ENCODE peak calls at places on chromosomes 16 and 17, in ten cellular contexts. One of them, this sample, is unnamed.

GRCh38 chr17:80296221-80296620 is 35.6 kb downstream of the RNF213 start:
- DNase-seq in body of pancreas: no peak
- DNase-seq in A549: no peak
- DNase-seq in HCT116: no peak
- DNase-seq in testis: peak; percentile 77
- DNase-seq in gastrocnemius medialis: no peak
- DNase-seq in H54: no peak
- DNase-seq in breast epithelium: no peak
- DNase-seq in sigmoid colon: no peak
- DNase-seq in uterus: no peak
- DNase-seq in this sample: no peak

GRCh38 chr17:41082565-41083136 is 1.3 kb upstream of the KRTAP4-7 start:
- DNase-seq in body of pancreas: no peak
- DNase-seq in A549: peak; percentile 29
- DNase-seq in HCT116: no peak
- DNase-seq in testis: no peak
- DNase-seq in gastrocnemius medialis: no peak
- DNase-seq in H54: no peak
- DNase-seq in breast epithelium: no peak
- DNase-seq in sigmoid colon: no peak
- DNase-seq in uterus: no peak
- DNase-seq in this sample: no peak

GRCh38 chr17:43671075-43671692 is 9.5 kb upstream of the MEOX1 start:
- DNase-seq in body of pancreas: peak; percentile 48
- DNase-seq in A549: no peak
- DNase-seq in HCT116: no peak
- DNase-seq in testis: no peak
- DNase-seq in gastrocnemius medialis: no peak
- DNase-seq in H54: no peak
- DNase-seq in breast epithelium: no peak
- DNase-seq in sigmoid colon: no peak
- DNase-seq in uterus: peak; percentile 48
- DNase-seq in this sample: no peak

GRCh38 chr16:80743273-80743672 is 61.1 kb downstream of the CDYL2 start:
- DNase-seq in body of pancreas: no peak
- DNase-seq in A549: no peak
- DNase-seq in HCT116: no peak
- DNase-seq in testis: no peak
- DNase-seq in gastrocnemius medialis: no peak
- DNase-seq in H54: no peak
- DNase-seq in breast epithelium: no peak
- DNase-seq in sigmoid colon: no peak
- DNase-seq in uterus: no peak
- DNase-seq in this sample: no peak

GRCh38 chr16:87186876-87187533 is 130.2 kb downstream of the C16orf95 start:
- DNase-seq in body of pancreas: no peak
- DNase-seq in A549: no peak
- DNase-seq in HCT116: no peak
- DNase-seq in testis: no peak
- DNase-seq in gastrocnemius medialis: no peak
- DNase-seq in H54: no peak
- DNase-seq in breast epithelium: no peak
- DNase-seq in sigmoid colon: no peak
- DNase-seq in uterus: no peak
- DNase-seq in this sample: no peak

GRCh38 chr16:59259074-59259963 is 525.2 kb upstream of the GOT2 start:
- DNase-seq in body of pancreas: no peak
- DNase-seq in A549: no peak
- DNase-seq in HCT116: no peak
- DNase-seq in testis: no peak
- DNase-seq in gastrocnemius medialis: no peak
- DNase-seq in H54: no peak
- DNase-seq in breast epithelium: no peak
- DNase-seq in sigmoid colon: no peak
- DNase-seq in uterus: no peak
- DNase-seq in this sample: no peak

GRCh38 chr16:24085665-24086064 is 170.5 kb upstream of the CACNG3 start:
- DNase-seq in body of pancreas: no peak
- DNase-seq in A549: no peak
- DNase-seq in HCT116: no peak
- DNase-seq in testis: no peak
- DNase-seq in gastrocnemius medialis: no peak
- DNase-seq in H54: no peak
- DNase-seq in breast epithelium: no peak
- DNase-seq in sigmoid colon: no peak
- DNase-seq in uterus: no peak
- DNase-seq in this sample: no peak

GRCh38 chr16:2003827-2004641 is 5.6 kb downstream of the ZNF598 start:
- DNase-seq in body of pancreas: peak; percentile 97
- DNase-seq in A549: peak; percentile 95
- DNase-seq in HCT116: peak; percentile 87
- DNase-seq in testis: peak; percentile 92
- DNase-seq in gastrocnemius medialis: peak; percentile 92
- DNase-seq in H54: peak; percentile 94
- DNase-seq in breast epithelium: peak; percentile 89
- DNase-seq in sigmoid colon: peak; percentile 93
- DNase-seq in uterus: peak; percentile 77
- DNase-seq in this sample: peak; percentile 94

GRCh38 chr17:60065867-60066266 is 12.9 kb downstream of the HEATR6 start:
- DNase-seq in body of pancreas: no peak
- DNase-seq in A549: no peak
- DNase-seq in HCT116: no peak
- DNase-seq in testis: no peak
- DNase-seq in gastrocnemius medialis: no peak
- DNase-seq in H54: no peak
- DNase-seq in breast epithelium: no peak
- DNase-seq in sigmoid colon: no peak
- DNase-seq in uterus: no peak
- DNase-seq in this sample: no peak

GRCh38 chr16:83744521-83744981 is 63.2 kb upstream of the HSBP1 start:
- DNase-seq in body of pancreas: no peak
- DNase-seq in A549: no peak
- DNase-seq in HCT116: no peak
- DNase-seq in testis: peak; percentile 15
- DNase-seq in gastrocnemius medialis: peak; percentile 18
- DNase-seq in H54: peak; percentile 74
- DNase-seq in breast epithelium: no peak
- DNase-seq in sigmoid colon: peak; percentile 73
- DNase-seq in uterus: no peak
- DNase-seq in this sample: peak; percentile 3

GRCh38 chr16:1428511-1428910 is 2.4 kb upstream of the PERCC1 start:
- DNase-seq in body of pancreas: no peak
- DNase-seq in A549: peak; percentile 57
- DNase-seq in HCT116: no peak
- DNase-seq in testis: no peak
- DNase-seq in gastrocnemius medialis: no peak
- DNase-seq in H54: no peak
- DNase-seq in breast epithelium: peak; percentile 68
- DNase-seq in sigmoid colon: no peak
- DNase-seq in uterus: no peak
- DNase-seq in this sample: peak; percentile 57

GRCh38 chr17:27276653-27277156 is 17.2 kb upstream of the WSB1 start:
- DNase-seq in body of pancreas: no peak
- DNase-seq in A549: no peak
- DNase-seq in HCT116: no peak
- DNase-seq in testis: no peak
- DNase-seq in gastrocnemius medialis: no peak
- DNase-seq in H54: no peak
- DNase-seq in breast epithelium: no peak
- DNase-seq in sigmoid colon: no peak
- DNase-seq in uterus: no peak
- DNase-seq in this sample: no peak

GRCh38 chr16:83930730-83931500 is 22.1 kb upstream of the OSGIN1 start:
- DNase-seq in body of pancreas: no peak
- DNase-seq in A549: no peak
- DNase-seq in HCT116: no peak
- DNase-seq in testis: no peak
- DNase-seq in gastrocnemius medialis: no peak
- DNase-seq in H54: no peak
- DNase-seq in breast epithelium: no peak
- DNase-seq in sigmoid colon: no peak
- DNase-seq in uterus: no peak
- DNase-seq in this sample: no peak

GRCh38 chr17:78802008-78802407 is 19.9 kb upstream of the CYTH1 start:
- DNase-seq in body of pancreas: no peak
- DNase-seq in A549: no peak
- DNase-seq in HCT116: no peak
- DNase-seq in testis: no peak
- DNase-seq in gastrocnemius medialis: no peak
- DNase-seq in H54: no peak
- DNase-seq in breast epithelium: no peak
- DNase-seq in sigmoid colon: no peak
- DNase-seq in uterus: no peak
- DNase-seq in this sample: no peak

GRCh38 chr17:79993390-79994221 is 42.1 kb downstream of the TBC1D16 start:
- DNase-seq in body of pancreas: peak; percentile 87
- DNase-seq in A549: peak; percentile 85
- DNase-seq in HCT116: no peak
- DNase-seq in testis: peak; percentile 91
- DNase-seq in gastrocnemius medialis: peak; percentile 63
- DNase-seq in H54: peak; percentile 95
- DNase-seq in breast epithelium: peak; percentile 80
- DNase-seq in sigmoid colon: peak; percentile 96
- DNase-seq in uterus: peak; percentile 89
- DNase-seq in this sample: peak; percentile 67

GRCh38 chr16:85288869-85289660 is 176.8 kb upstream of the CIBAR2 start:
- DNase-seq in body of pancreas: no peak
- DNase-seq in A549: no peak
- DNase-seq in HCT116: no peak
- DNase-seq in testis: no peak
- DNase-seq in gastrocnemius medialis: no peak
- DNase-seq in H54: no peak
- DNase-seq in breast epithelium: no peak
- DNase-seq in sigmoid colon: no peak
- DNase-seq in uterus: no peak
- DNase-seq in this sample: no peak
- TF ChIP-seq POLR2A in body of pancreas: no peak
- TF ChIP-seq POLR2A in A549: no peak
- TF ChIP-seq POLR2A in HCT116: no peak
- TF ChIP-seq POLR2A in testis: no peak
- TF ChIP-seq POLR2A in gastrocnemius medialis: no peak
- TF ChIP-seq POLR2A in H54: no peak
- TF ChIP-seq POLR2A in breast epithelium: no peak
- TF ChIP-seq POLR2A in sigmoid colon: no peak
- TF ChIP-seq POLR2A in uterus: no peak
- TF ChIP-seq POLR2A in this sample: no peak

GRCh38 chr17:82020874-82021727 is 1.6 kb downstream of the CENPX start:
- DNase-seq in body of pancreas: peak; percentile 81
- DNase-seq in A549: peak; percentile 90
- DNase-seq in HCT116: peak; percentile 68
- DNase-seq in testis: peak; percentile 80
- DNase-seq in gastrocnemius medialis: peak; percentile 58
- DNase-seq in H54: peak; percentile 79
- DNase-seq in breast epithelium: peak; percentile 81
- DNase-seq in sigmoid colon: peak; percentile 89
- DNase-seq in uterus: peak; percentile 67
- DNase-seq in this sample: peak; percentile 67

GRCh38 chr17:82021728-82022309 is 859 bp downstream of the CENPX start:
- DNase-seq in body of pancreas: no peak
- DNase-seq in A549: no peak
- DNase-seq in HCT116: no peak
- DNase-seq in testis: no peak
- DNase-seq in gastrocnemius medialis: no peak
- DNase-seq in H54: no peak
- DNase-seq in breast epithelium: no peak
- DNase-seq in sigmoid colon: no peak
- DNase-seq in uterus: no peak
- DNase-seq in this sample: peak; percentile 69

GRCh38 chr17:82023447-82024241 is 539 bp downstream of the LRRC45 start:
- DNase-seq in body of pancreas: peak; percentile 43
- DNase-seq in A549: no peak
- DNase-seq in HCT116: no peak
- DNase-seq in testis: no peak
- DNase-seq in gastrocnemius medialis: no peak
- DNase-seq in H54: peak; percentile 57
- DNase-seq in breast epithelium: no peak
- DNase-seq in sigmoid colon: no peak
- DNase-seq in uterus: no peak
- DNase-seq in this sample: peak; percentile 66

GRCh38 chr17:82022981-82023446 is at the start of gene LRRC45:
- DNase-seq in body of pancreas: peak; percentile 100
- DNase-seq in A549: peak; percentile 100
- DNase-seq in HCT116: peak; percentile 100
- DNase-seq in testis: peak; percentile 100
- DNase-seq in gastrocnemius medialis: peak; percentile 100
- DNase-seq in H54: peak; percentile 98
- DNase-seq in breast epithelium: peak; percentile 100
- DNase-seq in sigmoid colon: peak; percentile 100
- DNase-seq in uterus: peak; percentile 99
- DNase-seq in this sample: peak; percentile 100

GRCh38 chr17:82022310-82022980 is at the start of gene CENPX:
- DNase-seq in body of pancreas: no peak
- DNase-seq in A549: no peak
- DNase-seq in HCT116: no peak
- DNase-seq in testis: no peak
- DNase-seq in gastrocnemius medialis: no peak
- DNase-seq in H54: no peak
- DNase-seq in breast epithelium: no peak
- DNase-seq in sigmoid colon: no peak
- DNase-seq in uterus: no peak
- DNase-seq in this sample: peak; percentile 63
- TF ChIP-seq POLR2A in body of pancreas: peak; percentile 78
- TF ChIP-seq POLR2A in A549: peak; percentile 91
- TF ChIP-seq POLR2A in HCT116: peak; percentile 57
- TF ChIP-seq POLR2A in testis: no peak
- TF ChIP-seq POLR2A in gastrocnemius medialis: peak; percentile 55
- TF ChIP-seq POLR2A in H54: peak; percentile 88
- TF ChIP-seq POLR2A in breast epithelium: no peak
- TF ChIP-seq POLR2A in sigmoid colon: peak; percentile 32
- TF ChIP-seq POLR2A in uterus: peak; percentile 64
- TF ChIP-seq POLR2A in this sample: peak; percentile 41

GRCh38 chr17:18970582-18971480 is 18.9 kb downstream of the SLC5A10 start:
- DNase-seq in body of pancreas: no peak
- DNase-seq in A549: peak; percentile 38
- DNase-seq in HCT116: no peak
- DNase-seq in testis: no peak
- DNase-seq in gastrocnemius medialis: no peak
- DNase-seq in H54: no peak
- DNase-seq in breast epithelium: no peak
- DNase-seq in sigmoid colon: no peak
- DNase-seq in uterus: no peak
- DNase-seq in this sample: no peak
- TF ChIP-seq POLR2A in body of pancreas: no peak
- TF ChIP-seq POLR2A in A549: no peak
- TF ChIP-seq POLR2A in HCT116: no peak
- TF ChIP-seq POLR2A in testis: no peak
- TF ChIP-seq POLR2A in gastrocnemius medialis: no peak
- TF ChIP-seq POLR2A in H54: no peak
- TF ChIP-seq POLR2A in breast epithelium: no peak
- TF ChIP-seq POLR2A in sigmoid colon: no peak
- TF ChIP-seq POLR2A in uterus: no peak
- TF ChIP-seq POLR2A in this sample: no peak

DNA sequence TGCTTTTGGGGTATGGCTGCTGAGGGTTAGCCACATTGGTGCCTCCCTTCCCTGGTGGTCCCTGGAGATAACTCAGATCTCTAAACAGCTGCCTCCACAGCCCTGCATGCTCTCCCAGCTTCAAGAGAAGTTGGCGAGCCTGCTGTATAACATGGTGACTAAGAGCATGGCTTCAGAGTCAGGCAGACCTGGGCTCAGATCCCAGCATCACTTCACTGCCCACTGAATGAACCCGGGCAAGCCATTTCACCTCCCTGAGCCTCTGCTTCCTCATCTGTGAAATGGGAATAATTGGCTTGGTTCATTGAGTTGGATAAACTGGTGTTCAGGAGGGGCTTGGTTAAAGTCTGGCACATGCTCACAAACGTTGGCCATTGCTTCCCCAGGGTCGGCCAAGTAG is 16.6 kb downstream of the KIF1C start:
- DNase-seq in body of pancreas: no peak
- DNase-seq in A549: no peak
- DNase-seq in HCT116: no peak
- DNase-seq in testis: no peak
- DNase-seq in gastrocnemius medialis: no peak
- DNase-seq in H54: no peak
- DNase-seq in breast epithelium: no peak
- DNase-seq in sigmoid colon: no peak
- DNase-seq in uterus: no peak
- DNase-seq in this sample: no peak
- TF ChIP-seq POLR2A in body of pancreas: no peak
- TF ChIP-seq POLR2A in A549: no peak
- TF ChIP-seq POLR2A in HCT116: no peak
- TF ChIP-seq POLR2A in testis: no peak
- TF ChIP-seq POLR2A in gastrocnemius medialis: no peak
- TF ChIP-seq POLR2A in H54: no peak
- TF ChIP-seq POLR2A in breast epithelium: no peak
- TF ChIP-seq POLR2A in sigmoid colon: no peak
- TF ChIP-seq POLR2A in uterus: no peak
- TF ChIP-seq POLR2A in this sample: no peak